ENCODE peak calls at places on chromosome 19, in four cellular contexts. One of them, this sample, is unnamed. For H3K27me3, the result is how much of the 10 kb centered on the place peaks cover.

GRCh38 chr19:17616961-17617806 is 61.7 kb downstream of the COLGALT1 start:
- DNase-seq in CD8-positive, alpha-beta memory T cell: no peak
- DNase-seq in psoas muscle: no peak
- DNase-seq in AG04450: no peak
- DNase-seq in this sample: no peak

GRCh38 chr19:31415322-31415721 is 66.1 kb upstream of the TSHZ3 start:
- DNase-seq in psoas muscle: no peak
- DNase-seq in CD8-positive, alpha-beta memory T cell: no peak
- DNase-seq in AG04450: no peak
- DNase-seq in this sample: no peak

GRCh38 chr19:4083677-4084546 is 17.2 kb upstream of the ZBTB7A start:
- DNase-seq in AG04450: no peak
- DNase-seq in CD8-positive, alpha-beta memory T cell: no peak
- DNase-seq in psoas muscle: peak
- DNase-seq in this sample: no peak

GRCh38 chr19:54172764-54173699 is at the start of gene TMC4:
- DNase-seq in psoas muscle: no peak
- DNase-seq in AG04450: no peak
- DNase-seq in CD8-positive, alpha-beta memory T cell: no peak
- DNase-seq in this sample: no peak

GRCh38 chr19:7480222-7480974 is 8.4 kb downstream of the PEX11G start:
- DNase-seq in CD8-positive, alpha-beta memory T cell: no peak
- DNase-seq in AG04450: no peak
- DNase-seq in psoas muscle: no peak
- DNase-seq in this sample: no peak

GRCh38 chr19:14248578-14249011 is 42.6 kb upstream of the ADGRL1 start:
- DNase-seq in psoas muscle: no peak
- DNase-seq in AG04450: no peak
- DNase-seq in CD8-positive, alpha-beta memory T cell: peak
- DNase-seq in this sample: peak

GRCh38 chr19:32676186-32676894 is 692 bp downstream of the RGS9BP start:
- DNase-seq in CD8-positive, alpha-beta memory T cell: peak
- DNase-seq in psoas muscle: peak
- DNase-seq in AG04450: no peak
- DNase-seq in this sample: no peak

GRCh38 chr19:18464646-18465045 is 26.7 kb upstream of the ISYNA1 start:
- DNase-seq in CD8-positive, alpha-beta memory T cell: no peak
- DNase-seq in AG04450: peak
- DNase-seq in psoas muscle: peak
- DNase-seq in this sample: peak

GRCh38 chr19:868458-869244 is 9.2 kb downstream of the CFD start:
- DNase-seq in CD8-positive, alpha-beta memory T cell: no peak
- DNase-seq in psoas muscle: no peak
- DNase-seq in AG04450: no peak
- DNase-seq in this sample: no peak

GRCh38 chr19:44948237-44948636 is 2.4 kb downstream of the APOC2 start:
- DNase-seq in psoas muscle: no peak
- DNase-seq in AG04450: no peak
- DNase-seq in CD8-positive, alpha-beta memory T cell: no peak
- DNase-seq in this sample: no peak

GRCh38 chr19:9060559-9061340 is 26.1 kb upstream of the OR1M1 start:
- DNase-seq in CD8-positive, alpha-beta memory T cell: no peak
- DNase-seq in psoas muscle: no peak
- DNase-seq in AG04450: no peak
- DNase-seq in this sample: no peak

GRCh38 chr19:1843646-1844394 is 4.5 kb downstream of the REXO1 start:
- DNase-seq in CD8-positive, alpha-beta memory T cell: no peak
- DNase-seq in AG04450: no peak
- DNase-seq in psoas muscle: no peak
- DNase-seq in this sample: no peak

GRCh38 chr19:29858000-29858596 is 46.3 kb downstream of the CCNE1 start:
- DNase-seq in CD8-positive, alpha-beta memory T cell: peak
- DNase-seq in AG04450: no peak
- DNase-seq in psoas muscle: peak
- DNase-seq in this sample: no peak

GRCh38 chr19:16518483-16519229 is 22.5 kb downstream of the C19orf44 start:
- DNase-seq in psoas muscle: no peak
- DNase-seq in CD8-positive, alpha-beta memory T cell: no peak
- DNase-seq in AG04450: no peak
- DNase-seq in this sample: no peak

GRCh38 chr19:33022472-33023116 is 42.1 kb downstream of the RHPN2 start:
- DNase-seq in AG04450: no peak
- DNase-seq in psoas muscle: no peak
- DNase-seq in CD8-positive, alpha-beta memory T cell: no peak
- DNase-seq in this sample: no peak

GRCh38 chr19:3601021-3601420 is 5.7 kb downstream of the TBXA2R start:
- DNase-seq in AG04450: no peak
- DNase-seq in CD8-positive, alpha-beta memory T cell: no peak
- DNase-seq in psoas muscle: no peak
- DNase-seq in this sample: no peak

GRCh38 chr19:13404236-13404635 is 102.0 kb downstream of the CACNA1A start:
- DNase-seq in AG04450: no peak
- DNase-seq in psoas muscle: no peak
- DNase-seq in CD8-positive, alpha-beta memory T cell: no peak
- DNase-seq in this sample: no peak

GRCh38 chr19:55386515-55386947 is 799 bp downstream of the RPL28 start:
- DNase-seq in CD8-positive, alpha-beta memory T cell: no peak
- DNase-seq in AG04450: no peak
- DNase-seq in psoas muscle: no peak
- DNase-seq in this sample: no peak

GRCh38 chr19:28332886-28333285 is 880.1 kb downstream of the UQCRFS1 start:
- DNase-seq in psoas muscle: no peak
- DNase-seq in CD8-positive, alpha-beta memory T cell: no peak
- DNase-seq in AG04450: no peak
- DNase-seq in this sample: no peak

GRCh38 chr19:52095172-52096014 is at the start of gene ZNF841:
- DNase-seq in AG04450: peak
- DNase-seq in CD8-positive, alpha-beta memory T cell: peak
- DNase-seq in psoas muscle: peak
- DNase-seq in this sample: peak

GRCh38 chr19:4523306-4524110 is 5.2 kb upstream of the PLIN4 start:
- DNase-seq in CD8-positive, alpha-beta memory T cell: no peak
- DNase-seq in AG04450: no peak
- DNase-seq in psoas muscle: peak
- DNase-seq in this sample: peak

GRCh38 chr19:29191005-29191404 is 21.9 kb downstream of the UQCRFS1 start:
- DNase-seq in AG04450: no peak
- DNase-seq in psoas muscle: no peak
- DNase-seq in CD8-positive, alpha-beta memory T cell: no peak
- DNase-seq in this sample: no peak

GRCh38 chr19:7994923-7995682 is 10.3 kb downstream of the ELAVL1 start:
- DNase-seq in psoas muscle: no peak
- DNase-seq in AG04450: no peak
- DNase-seq in CD8-positive, alpha-beta memory T cell: no peak
- DNase-seq in this sample: no peak

GRCh38 chr19:13978306-13978705 is 26.0 kb downstream of the DCAF15 start:
- DNase-seq in CD8-positive, alpha-beta memory T cell: no peak
- DNase-seq in psoas muscle: peak
- DNase-seq in AG04450: no peak
- DNase-seq in this sample: peak

GRCh38 chr19:18202759-18203407 is 959 bp downstream of the RAB3A start:
- DNase-seq in psoas muscle: peak
- DNase-seq in CD8-positive, alpha-beta memory T cell: no peak
- DNase-seq in AG04450: no peak
- DNase-seq in this sample: no peak

GRCh38 chr19:17346109-17346671 is 8.8 kb downstream of the GTPBP3 start:
- DNase-seq in CD8-positive, alpha-beta memory T cell: peak
- DNase-seq in psoas muscle: peak
- DNase-seq in AG04450: no peak
- DNase-seq in this sample: peak

GRCh38 chr19:14487370-14488125 is 8.4 kb downstream of the GIPC1 start:
- DNase-seq in psoas muscle: no peak
- DNase-seq in CD8-positive, alpha-beta memory T cell: no peak
- DNase-seq in AG04450: no peak
- DNase-seq in this sample: no peak

GRCh38 chr19:17216058-17216670 is 1.0 kb downstream of the USE1 start:
- DNase-seq in CD8-positive, alpha-beta memory T cell: no peak
- DNase-seq in AG04450: no peak
- DNase-seq in psoas muscle: no peak
- DNase-seq in this sample: no peak

GRCh38 chr19:43620061-43621001 is 902 bp upstream of the ZNF428 start:
- DNase-seq in AG04450: no peak
- DNase-seq in psoas muscle: no peak
- DNase-seq in CD8-positive, alpha-beta memory T cell: no peak
- DNase-seq in this sample: no peak

GRCh38 chr19:53365134-53365898 is at the start of gene ZNF525:
- DNase-seq in AG04450: no peak
- DNase-seq in psoas muscle: peak
- DNase-seq in CD8-positive, alpha-beta memory T cell: peak
- DNase-seq in this sample: peak

GRCh38 chr19:1468274-1469199 is 10.5 kb downstream of the C19orf25 start:
- DNase-seq in CD8-positive, alpha-beta memory T cell: no peak
- DNase-seq in AG04450: no peak
- DNase-seq in psoas muscle: peak
- DNase-seq in this sample: no peak

GRCh38 chr19:812049-812816 is 9.5 kb downstream of the PLPPR3 start:
- DNase-seq in psoas muscle: no peak
- DNase-seq in CD8-positive, alpha-beta memory T cell: no peak
- DNase-seq in AG04450: no peak
- DNase-seq in this sample: no peak

GRCh38 chr19:50314724-50315700 is 14.2 kb downstream of the KCNC3 start:
- DNase-seq in CD8-positive, alpha-beta memory T cell: no peak
- DNase-seq in AG04450: no peak
- DNase-seq in psoas muscle: peak
- DNase-seq in this sample: no peak
- H3K27me3 ChIP-seq in CD8-positive, alpha-beta memory T cell: under half
- H3K27me3 ChIP-seq in AG04450: under half
- H3K27me3 ChIP-seq in psoas muscle: under half
- H3K27me3 ChIP-seq in this sample: under half

DNA sequence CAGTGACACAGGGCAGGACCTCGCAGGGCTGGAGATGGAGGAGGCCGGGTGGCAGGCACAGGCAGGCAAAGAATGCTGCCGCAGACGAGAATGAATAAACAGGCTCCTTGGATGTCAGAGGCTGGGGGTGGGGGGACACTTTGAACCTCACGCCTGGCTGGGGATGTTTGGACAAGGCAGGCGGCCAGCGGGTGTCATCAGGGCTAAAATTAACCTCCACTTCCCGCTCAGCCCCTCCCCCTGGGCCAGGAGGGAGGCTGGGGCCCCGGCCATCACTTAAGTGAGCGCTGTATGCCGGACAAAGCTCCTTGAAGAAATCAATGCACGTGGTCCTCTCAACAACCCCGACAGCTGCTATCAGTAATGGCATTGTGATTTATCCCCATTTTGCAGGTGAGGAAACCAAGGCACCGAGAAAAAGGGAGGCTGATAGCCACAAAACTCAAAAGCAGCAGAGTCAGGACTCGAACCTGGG is 10.3 kb upstream of the FUT5 start:
- DNase-seq in CD8-positive, alpha-beta memory T cell: no peak
- DNase-seq in AG04450: peak
- DNase-seq in psoas muscle: peak
- DNase-seq in this sample: no peak
- H3K27me3 ChIP-seq in CD8-positive, alpha-beta memory T cell: under half
- H3K27me3 ChIP-seq in AG04450: under half
- H3K27me3 ChIP-seq in psoas muscle: under half
- H3K27me3 ChIP-seq in this sample: under half

GRCh38 chr19:41543582-41543981 is 32.4 kb upstream of the CEACAM21 start:
- DNase-seq in AG04450: no peak
- DNase-seq in CD8-positive, alpha-beta memory T cell: no peak
- DNase-seq in psoas muscle: no peak
- DNase-seq in this sample: no peak

GRCh38 chr19:41537789-41538188 is 38.2 kb upstream of the CEACAM21 start:
- DNase-seq in CD8-positive, alpha-beta memory T cell: no peak
- DNase-seq in psoas muscle: no peak
- DNase-seq in AG04450: no peak
- DNase-seq in this sample: no peak

GRCh38 chr19:41541990-41542584 is 33.9 kb upstream of the CEACAM21 start:
- DNase-seq in AG04450: no peak
- DNase-seq in psoas muscle: no peak
- DNase-seq in CD8-positive, alpha-beta memory T cell: peak
- DNase-seq in this sample: peak

GRCh38 chr19:41542622-41543021 is 33.3 kb upstream of the CEACAM21 start:
- DNase-seq in psoas muscle: no peak
- DNase-seq in CD8-positive, alpha-beta memory T cell: no peak
- DNase-seq in AG04450: no peak
- DNase-seq in this sample: no peak

DNA sequence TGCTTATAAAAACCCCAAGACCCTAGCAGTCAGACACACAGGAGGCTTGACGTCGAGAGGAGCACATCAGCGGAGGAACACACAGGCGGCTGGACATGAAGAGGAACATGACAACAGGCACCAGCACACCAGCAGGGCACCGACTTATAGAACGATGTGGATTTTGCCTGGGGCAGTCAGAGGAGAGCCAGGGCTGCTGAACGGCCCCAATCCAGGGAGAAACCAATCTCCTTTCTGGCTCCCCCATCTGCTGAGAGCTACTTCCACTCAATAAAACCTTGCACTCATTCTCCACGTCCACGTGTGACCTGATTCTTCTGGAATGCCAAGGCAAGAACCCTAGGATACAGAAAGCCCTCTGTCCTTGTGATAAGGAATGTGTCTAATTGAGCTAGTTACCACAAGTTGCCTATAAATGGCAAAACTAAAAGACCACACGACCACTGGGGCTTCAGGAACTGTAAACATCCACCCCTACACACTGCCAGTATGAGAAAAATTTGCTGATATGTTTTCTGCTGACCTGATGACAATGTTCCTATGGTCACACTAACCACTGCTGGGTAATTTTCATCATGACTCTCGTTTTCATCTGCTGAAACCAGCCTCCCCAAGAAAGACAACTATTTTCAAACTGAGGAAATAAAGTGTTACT is 35.8 kb upstream of the CEACAM21 start:
- DNase-seq in psoas muscle: no peak
- DNase-seq in CD8-positive, alpha-beta memory T cell: no peak
- DNase-seq in AG04450: no peak
- DNase-seq in this sample: no peak
- H3K27me3 ChIP-seq in psoas muscle: under half
- H3K27me3 ChIP-seq in CD8-positive, alpha-beta memory T cell: under half
- H3K27me3 ChIP-seq in AG04450: under half
- H3K27me3 ChIP-seq in this sample: under half

GRCh38 chr19:46492841-46493235 is 2.8 kb downstream of the PNMA8B start:
- DNase-seq in AG04450: no peak
- DNase-seq in CD8-positive, alpha-beta memory T cell: no peak
- DNase-seq in psoas muscle: no peak
- DNase-seq in this sample: no peak
- H3K27me3 ChIP-seq in AG04450: half or more
- H3K27me3 ChIP-seq in CD8-positive, alpha-beta memory T cell: under half
- H3K27me3 ChIP-seq in psoas muscle: under half
- H3K27me3 ChIP-seq in this sample: half or more

GRCh38 chr19:40603071-40603718 is 2.0 kb downstream of the LTBP4 start:
- DNase-seq in AG04450: no peak
- DNase-seq in psoas muscle: no peak
- DNase-seq in CD8-positive, alpha-beta memory T cell: no peak
- DNase-seq in this sample: no peak
- H3K27me3 ChIP-seq in AG04450: under half
- H3K27me3 ChIP-seq in psoas muscle: under half
- H3K27me3 ChIP-seq in CD8-positive, alpha-beta memory T cell: under half
- H3K27me3 ChIP-seq in this sample: under half

GRCh38 chr19:38399537-38399936 is 3.4 kb upstream of the FAM98C start:
- DNase-seq in CD8-positive, alpha-beta memory T cell: no peak
- DNase-seq in AG04450: no peak
- DNase-seq in psoas muscle: no peak
- DNase-seq in this sample: no peak
- H3K27me3 ChIP-seq in CD8-positive, alpha-beta memory T cell: under half
- H3K27me3 ChIP-seq in AG04450: under half
- H3K27me3 ChIP-seq in psoas muscle: under half
- H3K27me3 ChIP-seq in this sample: under half

GRCh38 chr19:40597329-40597838 is 3.8 kb upstream of the LTBP4 start:
- DNase-seq in psoas muscle: no peak
- DNase-seq in AG04450: no peak
- DNase-seq in CD8-positive, alpha-beta memory T cell: no peak
- DNase-seq in this sample: no peak
- H3K27me3 ChIP-seq in psoas muscle: under half
- H3K27me3 ChIP-seq in AG04450: under half
- H3K27me3 ChIP-seq in CD8-positive, alpha-beta memory T cell: under half
- H3K27me3 ChIP-seq in this sample: under half

This sample was measured in tibial nerve.